ENCODE peak calls at places on chromosomes 3 and 15, in six cellular contexts. One of them, this sample, is unnamed.

GRCh38 chr15:25775317-25775912 is 87.7 kb downstream of the ATP10A start:
- DNase-seq in T-helper 2 cell: no peak
- DNase-seq in amniotic stem cell: no peak
- DNase-seq in fibroblast of the conjunctiva: peak
- DNase-seq in lung: no peak
- DNase-seq in A549: peak
- DNase-seq in this sample: peak

GRCh38 chr3:187401861-187402260 is 33.7 kb downstream of the RTP4 start:
- DNase-seq in amniotic stem cell: no peak
- DNase-seq in lung: no peak
- DNase-seq in A549: no peak
- DNase-seq in T-helper 2 cell: no peak
- DNase-seq in fibroblast of the conjunctiva: no peak
- DNase-seq in this sample: no peak

GRCh38 chr15:90412356-90413194 is 24.5 kb downstream of the IQGAP1 start:
- DNase-seq in fibroblast of the conjunctiva: peak
- DNase-seq in amniotic stem cell: no peak
- DNase-seq in lung: peak
- DNase-seq in T-helper 2 cell: no peak
- DNase-seq in A549: no peak
- DNase-seq in this sample: peak

GRCh38 chr3:13497386-13497785 is 17.3 kb downstream of the HDAC11 start:
- DNase-seq in fibroblast of the conjunctiva: no peak
- DNase-seq in A549: no peak
- DNase-seq in T-helper 2 cell: no peak
- DNase-seq in amniotic stem cell: no peak
- DNase-seq in lung: no peak
- DNase-seq in this sample: no peak

GRCh38 chr3:86949850-86950249 is 41.1 kb downstream of the VGLL3 start:
- DNase-seq in fibroblast of the conjunctiva: no peak
- DNase-seq in lung: no peak
- DNase-seq in A549: no peak
- DNase-seq in amniotic stem cell: no peak
- DNase-seq in T-helper 2 cell: no peak
- DNase-seq in this sample: no peak

GRCh38 chr3:189337672-189338071 is 165.9 kb downstream of the TPRG1 start:
- DNase-seq in A549: no peak
- DNase-seq in amniotic stem cell: no peak
- DNase-seq in T-helper 2 cell: no peak
- DNase-seq in fibroblast of the conjunctiva: no peak
- DNase-seq in lung: no peak
- DNase-seq in this sample: no peak

GRCh38 chr3:162738778-162739177 is 1242.2 kb downstream of the OTOL1 start:
- DNase-seq in A549: no peak
- DNase-seq in amniotic stem cell: no peak
- DNase-seq in fibroblast of the conjunctiva: no peak
- DNase-seq in T-helper 2 cell: no peak
- DNase-seq in lung: no peak
- DNase-seq in this sample: peak

GRCh38 chr15:76334438-76335004 is 2.1 kb upstream of the ISL2 start:
- DNase-seq in A549: no peak
- DNase-seq in lung: no peak
- DNase-seq in amniotic stem cell: no peak
- DNase-seq in fibroblast of the conjunctiva: no peak
- DNase-seq in T-helper 2 cell: no peak
- DNase-seq in this sample: no peak

GRCh38 chr3:174255454-174255853 is 603.7 kb upstream of the NAALADL2 start:
- DNase-seq in fibroblast of the conjunctiva: no peak
- DNase-seq in amniotic stem cell: no peak
- DNase-seq in lung: no peak
- DNase-seq in T-helper 2 cell: no peak
- DNase-seq in A549: no peak
- DNase-seq in this sample: no peak